ENCODE peak calls at places on chromosome 4, in five cellular contexts. F is colonic mucosa, J is kidney, U is heart left ventricle, C is A549. W is an unnamed sample.

GRCh38 chr4:105061720-105062119 is 85.0 kb upstream of the TET2 start:
- DNase-seq in F (no peak), J (no peak), U (no peak), C (no peak), W (no peak)

GRCh38 chr4:102285831-102286230 is 59.5 kb downstream of the SLC39A8 start:
- DNase-seq in J (no peak), U (no peak), C (no peak), F (no peak), W (no peak)

GRCh38 chr4:138958519-138958918 is 57.1 kb upstream of the NOCT start:
- DNase-seq in J (no peak), U (no peak), F (no peak), C (no peak), W (no peak)

GRCh38 chr4:114109776-114110175 is 130.3 kb upstream of the ARSJ start:
- DNase-seq in J (no peak), F (no peak), U (no peak), C (no peak), W (no peak)

GRCh38 chr4:114378306-114378903 is 220.2 kb upstream of the UGT8 start:
- DNase-seq in U (no peak), F (no peak), J (no peak), C (no peak), W (no peak)

GRCh38 chr4:145083891-145084640 is 13.9 kb downstream of the ANAPC10 start:
- DNase-seq in C (no peak), U (no peak), F (no peak), J (no peak), W (no peak)

GRCh38 chr4:73308286-73308685 is 49.7 kb upstream of the ANKRD17 start:
- DNase-seq in J (no peak), U (no peak), F (no peak), C (no peak), W (no peak)

GRCh38 chr4:30256105-30256828 is 463.9 kb upstream of the PCDH7 start:
- DNase-seq in J (no peak), C (no peak), F (no peak), U (no peak), W (no peak)

GRCh38 chr4:20030108-20030507 is 221.6 kb upstream of the SLIT2 start:
- DNase-seq in F (no peak), U (no peak), J (no peak), C (no peak), W (no peak)

GRCh38 chr4:105978684-105979296 is 83.5 kb downstream of the NPNT start:
- DNase-seq in C (no peak), U (no peak), J (peak), F (no peak), W (no peak)

GRCh38 chr4:152572417-152573086 is 36.7 kb upstream of the FBXW7 start:
- DNase-seq in C (no peak), F (peak), J (no peak), U (no peak), W (no peak)

GRCh38 chr4:35793045-35793722 is 451.1 kb downstream of the ARAP2 start:
- DNase-seq in U (no peak), F (no peak), C (no peak), J (no peak), W (no peak)

GRCh38 chr4:52407545-52407944 is 251.6 kb downstream of the USP46 start:
- DNase-seq in C (no peak), U (no peak), J (no peak), F (no peak), W (no peak)

GRCh38 chr4:85430697-85431096 is 44.3 kb upstream of the ARHGAP24 start:
- DNase-seq in U (no peak), J (no peak), C (peak), F (no peak), W (no peak)

GRCh38 chr4:138199568-138200235 is 42.4 kb downstream of the SLC7A11 start:
- DNase-seq in F (peak), C (no peak), J (no peak), U (no peak), W (no peak)

GRCh38 chr4:183118585-183118984 is 19.5 kb downstream of the WWC2 start:
- DNase-seq in U (no peak), C (no peak), J (no peak), F (no peak), W (no peak)

GRCh38 chr4:110193822-110194761 is 4.3 kb downstream of the ELOVL6 start:
- DNase-seq in U (no peak), F (peak), J (peak), C (peak), W (peak)

GRCh38 chr4:151940290-151940689 is 179.5 kb upstream of the GATB start:
- DNase-seq in U (no peak), C (no peak), F (no peak), J (no peak), W (no peak)

GRCh38 chr4:57233391-57233790 is 123.2 kb upstream of the IGFBP7 start:
- DNase-seq in F (no peak), J (no peak), C (no peak), U (no peak), W (no peak)

GRCh38 chr4:155785828-155786227 is 27.0 kb downstream of the GUCY1B1 start:
- DNase-seq in F (no peak), U (no peak), C (no peak), J (no peak), W (no peak)

GRCh38 chr4:174869334-174869733 is 40.3 kb upstream of the GLRA3 start:
- DNase-seq in J (peak), C (no peak), F (no peak), U (no peak), W (no peak)

GRCh38 chr4:155545456-155545855 is 121.2 kb upstream of the GUCY1A1 start:
- DNase-seq in C (no peak), U (no peak), J (no peak), F (no peak), W (no peak)

GRCh38 chr4:121879135-121879534 is 8.9 kb upstream of the BBS7 start:
- DNase-seq in C (no peak), J (no peak), F (no peak), U (no peak), W (no peak)

GRCh38 chr4:140108713-140109230 is 45.2 kb downstream of the MAML3 start:
- DNase-seq in J (no peak), C (no peak), F (no peak), U (no peak), W (no peak)

GRCh38 chr4:143294310-143294709 is 42.4 kb upstream of the GAB1 start:
- DNase-seq in C (no peak), J (peak), U (peak), F (peak), W (peak)

GRCh38 chr4:8266508-8266907 is 3.0 kb upstream of the HTRA3 start:
- DNase-seq in F (no peak), J (no peak), U (peak), C (no peak), W (no peak)

GRCh38 chr4:40323866-40324265 is 11.3 kb upstream of the CHRNA9 start:
- DNase-seq in C (no peak), J (no peak), U (no peak), F (no peak), W (no peak)

GRCh38 chr4:43453058-43453457 is 560.5 kb downstream of the GRXCR1 start:
- DNase-seq in C (no peak), J (no peak), F (no peak), U (no peak), W (no peak)

GRCh38 chr4:106019771-106020170 is 124.5 kb downstream of the NPNT start:
- DNase-seq in C (no peak), U (no peak), J (no peak), F (no peak), W (no peak)

GRCh38 chr4:174669278-174669677 is 147.0 kb upstream of the HPGD start:
- DNase-seq in C (peak), J (no peak), U (no peak), F (no peak), W (no peak)

GRCh38 chr4:158025131-158025530 is 147.7 kb downstream of the GASK1B start:
- DNase-seq in J (no peak), C (peak), U (no peak), F (no peak), W (no peak)

GRCh38 chr4:155582971-155583437 is 83.6 kb upstream of the GUCY1A1 start:
- DNase-seq in C (no peak), U (no peak), J (no peak), F (no peak), W (no peak)

GRCh38 chr4:135510582-135510981 is 1309.0 kb upstream of the PABPC4L start:
- DNase-seq in F (no peak), C (no peak), U (no peak), J (no peak), W (no peak)

GRCh38 chr4:153374471-153374870 is 30.0 kb downstream of the MND1 start:
- DNase-seq in U (no peak), F (no peak), C (no peak), J (no peak), W (no peak)

GRCh38 chr4:80202190-80202711 is 4.9 kb downstream of the PRDM8 start:
- DNase-seq in C (peak), U (peak), F (peak), J (peak), W (peak)

GRCh38 chr4:145523117-145523516 is 41.5 kb downstream of the SMAD1 start:
- DNase-seq in J (no peak), C (no peak), F (no peak), U (no peak), W (no peak)

GRCh38 chr4:92100980-92101379 is 202.8 kb upstream of the GRID2 start:
- DNase-seq in C (no peak), U (no peak), F (no peak), J (no peak), W (no peak)

GRCh38 chr4:33111106-33111505 is 2390.9 kb downstream of the PCDH7 start:
- DNase-seq in F (no peak), J (no peak), U (no peak), C (no peak), W (no peak)

GRCh38 chr4:152109585-152110509 is 349.0 kb upstream of the GATB start:
- DNase-seq in C (no peak), J (no peak), F (no peak), U (no peak), W (no peak)

GRCh38 chr4:53703267-53703655 is 112.0 kb upstream of the LNX1 start:
- DNase-seq in J (no peak), C (no peak), U (no peak), F (no peak), W (no peak)

GRCh38 chr4:53704329-53704728 is 113.0 kb upstream of the LNX1 start:
- DNase-seq in U (no peak), F (no peak), J (no peak), C (no peak), W (no peak)

GRCh38 chr4:53705972-53706371 is 114.7 kb upstream of the LNX1 start:
- DNase-seq in C (no peak), U (no peak), J (no peak), F (no peak), W (no peak)

GRCh38 chr4:53705151-53705764 is 114.0 kb upstream of the LNX1 start:
- DNase-seq in U (no peak), J (no peak), F (no peak), C (no peak), W (no peak)

GRCh38 chr4:53702334-53703266 is 111.3 kb upstream of the LNX1 start:
- DNase-seq in F (peak), C (peak), J (peak), U (peak), W (peak)
- H3K4me3 ChIP-seq in F (peak), C (peak), J (peak), U (peak), W (peak)

DNA sequence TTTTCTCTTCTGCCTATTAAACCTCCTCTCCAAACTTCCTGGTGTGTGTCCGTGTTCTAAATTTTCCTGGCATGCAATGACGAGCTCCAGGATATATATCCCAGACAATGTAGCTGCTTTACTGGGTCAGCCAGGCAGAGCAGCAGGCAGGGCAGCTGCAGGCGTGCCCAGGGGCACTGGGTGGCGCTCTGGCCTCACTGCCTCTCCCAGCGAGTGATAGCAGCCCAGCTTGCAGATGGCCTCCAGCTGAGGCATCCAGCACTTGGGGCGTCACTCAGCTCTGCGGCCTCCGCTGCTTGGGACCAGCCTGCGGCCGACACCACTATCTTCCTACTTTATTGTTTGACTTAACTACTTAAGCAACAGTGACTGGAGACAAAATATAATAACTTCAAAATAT is 23.0 kb upstream of the UBA6 start:
- DNase-seq in F (no peak), U (no peak), C (no peak), J (no peak), W (no peak)
- TF ChIP-seq CTCF in F (no peak), U (no peak), C (no peak), J (no peak), W (no peak)

DNA sequence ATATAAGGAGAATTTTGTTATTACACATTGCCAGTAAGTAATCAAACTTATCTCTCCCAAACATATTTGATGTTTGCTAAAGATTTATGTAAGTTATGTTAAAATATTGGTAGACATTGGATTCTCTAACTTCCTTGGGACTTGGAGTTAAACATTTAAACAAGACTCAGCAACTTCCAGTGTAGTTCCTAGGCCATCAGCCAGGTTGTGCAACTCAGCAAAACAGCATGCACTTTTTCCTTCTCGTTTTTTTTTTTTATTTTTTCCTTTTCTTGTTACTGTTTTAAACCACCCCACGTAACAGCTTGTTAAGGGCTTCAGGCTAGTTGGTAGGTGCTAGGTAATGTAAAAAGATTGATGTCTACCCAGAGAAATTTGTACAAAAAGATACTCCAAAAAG is 510.4 kb downstream of the ANKRD50 start:
- DNase-seq in C (no peak), J (no peak), U (no peak), F (no peak), W (no peak)
- H3K4me3 ChIP-seq in C (no peak), J (no peak), U (no peak), F (no peak), W (no peak)

DNA sequence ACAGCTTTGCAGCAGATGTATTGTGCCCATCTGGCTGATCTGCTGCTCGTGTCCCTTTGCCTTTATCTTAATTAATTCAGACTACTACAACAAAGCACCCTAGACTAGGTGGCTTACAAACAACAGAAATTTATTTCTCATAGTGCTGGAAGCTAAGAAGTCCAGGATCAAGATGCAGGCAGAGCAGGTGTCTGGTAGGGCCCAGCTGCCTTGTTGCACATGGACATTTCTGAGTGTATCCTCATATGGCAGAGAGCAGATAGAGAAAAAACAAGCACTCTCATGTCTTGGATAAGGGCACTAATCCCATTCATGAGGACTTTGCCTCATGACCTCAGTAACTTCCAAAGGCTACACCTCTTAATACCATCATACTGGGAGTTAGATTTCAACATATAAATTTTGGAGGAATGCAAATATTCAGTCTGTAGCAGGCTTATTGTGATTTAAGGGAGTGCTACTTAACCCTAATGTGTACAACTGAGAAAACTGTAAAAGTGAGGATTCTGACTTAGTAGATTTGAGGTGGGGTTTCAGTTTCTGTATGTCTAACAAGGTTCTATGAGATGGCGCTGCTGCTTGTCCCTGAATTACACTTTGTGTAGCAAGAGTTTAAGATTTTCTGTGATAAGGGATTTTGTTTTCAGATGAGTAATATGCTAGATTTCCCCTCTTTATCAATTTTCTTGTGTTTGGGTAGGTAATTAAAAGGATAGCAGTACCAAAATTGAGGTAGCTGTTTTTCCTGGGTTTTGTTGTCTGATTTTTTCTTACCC is 473.2 kb upstream of the TECRL start:
- DNase-seq in U (no peak), C (no peak), J (no peak), F (no peak), W (no peak)
- TF ChIP-seq CTCF in U (no peak), C (no peak), J (no peak), F (no peak), W (no peak)

GRCh38 chr4:41361831-41362646 is 105.3 kb downstream of the UCHL1 start:
- DNase-seq in C (no peak), J (no peak), U (no peak), F (no peak), W (no peak)
- H3K4me3 ChIP-seq in C (peak), J (peak), U (peak), F (peak), W (peak)

DNA sequence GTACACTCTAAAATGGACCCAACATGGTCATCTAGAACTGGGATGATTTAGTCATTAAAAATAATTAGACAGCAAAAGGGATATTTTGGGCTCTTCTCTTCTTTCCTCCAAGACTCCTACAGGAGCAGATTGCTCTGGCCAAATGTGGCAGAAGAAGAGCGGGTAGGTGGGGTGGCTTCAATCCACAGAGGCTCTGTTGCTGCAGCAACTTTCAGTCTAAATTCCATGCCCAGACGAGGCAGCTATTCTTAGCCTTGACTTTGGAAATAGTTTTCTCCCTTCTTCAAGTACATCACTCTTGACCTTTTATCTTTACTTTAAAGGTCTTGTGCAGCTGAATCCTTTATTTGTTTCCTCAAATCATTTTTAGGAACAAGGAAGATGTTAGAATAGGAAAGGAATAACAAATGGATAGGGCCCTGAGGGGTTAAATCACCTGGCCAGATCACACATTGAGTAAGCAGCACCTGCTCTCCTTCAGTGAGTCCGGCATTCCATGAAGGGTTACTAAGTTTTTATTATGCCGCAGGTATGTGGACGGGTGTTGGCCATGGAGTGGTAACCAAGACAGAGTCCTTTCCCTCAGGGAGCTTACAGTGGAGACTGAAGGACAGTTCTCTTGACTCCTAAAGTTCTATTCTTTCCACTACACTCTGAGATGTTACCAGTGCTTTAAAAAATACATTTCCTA is 19.3 kb upstream of the SORBS2 start:
- DNase-seq in F (peak), C (no peak), J (no peak), U (no peak), W (no peak)
- TF ChIP-seq CTCF in F (no peak), C (no peak), J (no peak), U (no peak), W (no peak)

DNA sequence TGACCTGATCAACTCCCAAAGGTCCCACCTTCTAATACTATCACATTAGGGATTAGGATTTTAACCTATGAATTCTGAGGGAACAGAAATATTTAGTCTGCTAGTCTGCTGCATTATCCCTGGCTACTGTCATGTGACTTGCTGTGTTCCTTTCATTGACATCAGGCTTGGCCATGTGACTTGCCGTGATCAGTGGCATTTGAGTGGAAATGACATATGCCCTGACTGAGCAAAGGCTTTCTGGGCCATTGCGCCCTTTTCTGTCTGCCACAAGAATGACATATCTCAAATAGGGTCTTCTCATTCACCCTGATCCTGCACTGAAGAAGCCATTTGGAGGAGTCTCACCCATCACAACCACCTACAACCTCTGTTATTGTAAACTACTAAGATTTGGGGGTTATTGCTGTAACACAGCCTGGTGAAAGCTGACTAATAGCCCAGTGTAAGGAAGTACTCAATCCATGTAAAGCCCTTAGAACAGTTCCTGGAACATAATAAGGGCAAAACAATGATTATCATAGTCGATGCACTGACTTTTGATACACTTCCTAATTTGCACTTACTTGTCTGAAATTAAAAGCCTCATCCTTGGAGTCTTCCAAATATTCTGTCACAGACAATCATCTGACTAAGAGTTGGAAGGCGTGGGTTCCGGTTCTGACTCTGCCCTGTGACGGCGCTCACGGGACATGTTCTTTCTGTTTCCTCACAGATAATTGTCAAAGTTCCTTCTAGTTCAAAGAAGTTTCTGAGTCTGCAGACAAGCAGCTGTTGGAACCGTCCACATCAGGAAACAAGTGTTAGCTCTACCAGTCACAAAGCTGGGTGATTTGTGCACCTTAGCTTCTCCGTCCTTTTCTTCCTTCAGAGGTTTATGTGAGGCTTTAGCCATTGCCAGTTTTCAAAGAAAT is 33.2 kb upstream of the RASGEF1B start:
- DNase-seq in J (peak), U (peak), C (no peak), F (peak), W (peak)
- H3K4me3 ChIP-seq in J (no peak), U (peak), C (no peak), F (no peak), W (no peak)

GRCh38 chr4:39044364-39044946 is 12.2 kb upstream of the TMEM156 start:
- DNase-seq in U (peak), C (peak), J (peak), F (peak), W (peak)
- TF ChIP-seq CTCF in U (no peak), C (no peak), J (no peak), F (no peak), W (no peak)

GRCh38 chr4:6471303-6472007 is 959 bp downstream of the PPP2R2C start:
- DNase-seq in F (no peak), C (peak), U (no peak), J (no peak), W (no peak)
- H3K4me3 ChIP-seq in F (no peak), C (peak), U (peak), J (no peak), W (peak)